ENCODE peak calls at places on chromosomes 12 and 14, in nine cellular contexts. Z is RWPE1; Y is HEK293T; H is uterus; A is effector memory CD8-positive, alpha-beta T cell; O is T47D; K is GM20000; G is frontal cortex; X is foreskin fibroblast. I is an unnamed sample.

GRCh38 chr12:54294152-54294913 is 6.5 kb downstream of the NFE2 start:
- DNase-seq in Z (peak), Y (peak), H (peak), A (peak), O (peak), K (peak), G (peak), X (peak), I (no peak)

GRCh38 chr12:130827432-130827831 is 11.6 kb downstream of the STX2 start:
- DNase-seq in Z (no peak), Y (no peak), H (no peak), A (no peak), O (no peak), K (no peak), G (no peak), X (no peak), I (no peak)

GRCh38 chr12:74598819-74599218 is 61.2 kb downstream of the ATXN7L3B start:
- DNase-seq in Z (no peak), Y (no peak), H (no peak), A (no peak), O (no peak), K (no peak), G (no peak), X (no peak), I (peak)

GRCh38 chr12:131385313-131386166 is 325.4 kb upstream of the SFSWAP start:
- DNase-seq in Z (no peak), Y (no peak), H (no peak), A (no peak), O (no peak), K (no peak), G (no peak), X (no peak), I (no peak)

GRCh38 chr14:55537782-55538181 is 42.2 kb upstream of the KTN1 start:
- DNase-seq in Z (no peak), Y (no peak), H (no peak), A (no peak), O (no peak), K (peak), G (no peak), X (no peak), I (no peak)

GRCh38 chr14:71498151-71498734 is 434.0 kb upstream of the RGS6 start:
- DNase-seq in Z (no peak), Y (no peak), H (no peak), A (no peak), O (no peak), K (no peak), G (no peak), X (peak), I (no peak)

GRCh38 chr12:109728921-109729836 is 15.6 kb downstream of the FAM222A start:
- DNase-seq in Z (no peak), Y (no peak), H (no peak), A (no peak), O (no peak), K (no peak), G (no peak), X (peak), I (no peak)

GRCh38 chr12:116958402-116959197 is 47.9 kb downstream of the FBXW8 start:
- DNase-seq in Z (no peak), Y (peak), H (no peak), A (no peak), O (no peak), K (no peak), G (no peak), X (peak), I (no peak)

GRCh38 chr12:72390146-72390545 is 118.0 kb downstream of the TRHDE start:
- DNase-seq in Z (no peak), Y (no peak), H (no peak), A (no peak), O (no peak), K (no peak), G (no peak), X (peak), I (no peak)

GRCh38 chr14:38199076-38199475 is 8.6 kb upstream of the SSTR1 start:
- DNase-seq in Z (no peak), Y (no peak), H (no peak), A (no peak), O (no peak), K (no peak), G (no peak), X (no peak), I (no peak)

GRCh38 chr12:61220337-61220736 is 1039.9 kb upstream of the USP15 start:
- DNase-seq in Z (peak), Y (no peak), H (no peak), A (no peak), O (no peak), K (no peak), G (no peak), X (peak), I (peak)

GRCh38 chr12:47909839-47910465 is 5.2 kb upstream of the VDR start:
- DNase-seq in Z (no peak), Y (no peak), H (no peak), A (no peak), O (no peak), K (no peak), G (no peak), X (no peak), I (no peak)

GRCh38 chr14:103109789-103110415 is 13.4 kb upstream of the TNFAIP2 start:
- DNase-seq in Z (no peak), Y (no peak), H (peak), A (no peak), O (no peak), K (no peak), G (no peak), X (peak), I (no peak)

GRCh38 chr14:44988694-44989093 is 26.7 kb downstream of the TOGARAM1 start:
- DNase-seq in Z (no peak), Y (no peak), H (peak), A (no peak), O (no peak), K (no peak), G (no peak), X (no peak), I (no peak)

GRCh38 chr14:74979442-74980397 is 23.0 kb upstream of the EIF2B2 start:
- DNase-seq in Z (no peak), Y (peak), H (no peak), A (no peak), O (no peak), K (no peak), G (no peak), X (peak), I (peak)

GRCh38 chr12:26659930-26660329 is 173.1 kb downstream of the ITPR2 start:
- DNase-seq in Z (no peak), Y (no peak), H (no peak), A (no peak), O (no peak), K (no peak), G (no peak), X (no peak), I (no peak)

GRCh38 chr12:40692617-40693502 is 621 bp downstream of the CNTN1 start:
- DNase-seq in Z (peak), Y (peak), H (peak), A (no peak), O (no peak), K (no peak), G (peak), X (peak), I (peak)

GRCh38 chr14:80536456-80536855 is 325.2 kb upstream of the DIO2 start:
- DNase-seq in Z (no peak), Y (peak), H (no peak), A (no peak), O (no peak), K (no peak), G (no peak), X (no peak), I (peak)

GRCh38 chr14:98847520-98848468 is 424.2 kb downstream of the BCL11B start:
- DNase-seq in Z (no peak), Y (no peak), H (no peak), A (no peak), O (no peak), K (no peak), G (no peak), X (no peak), I (no peak)

GRCh38 chr14:95521001-95521400 is 4.6 kb upstream of the SYNE3 start:
- DNase-seq in Z (no peak), Y (no peak), H (no peak), A (no peak), O (no peak), K (no peak), G (no peak), X (no peak), I (no peak)

GRCh38 chr12:122726056-122726558 is 4.5 kb downstream of the HCAR1 start:
- DNase-seq in Z (peak), Y (no peak), H (no peak), A (no peak), O (peak), K (no peak), G (no peak), X (no peak), I (peak)

GRCh38 chr14:101506211-101506920 is 54.9 kb upstream of the DIO3 start:
- DNase-seq in Z (no peak), Y (no peak), H (peak), A (no peak), O (no peak), K (no peak), G (no peak), X (peak), I (no peak)

GRCh38 chr14:54120260-54120659 is 163.6 kb upstream of the BMP4 start:
- DNase-seq in Z (no peak), Y (no peak), H (no peak), A (no peak), O (no peak), K (no peak), G (no peak), X (no peak), I (no peak)

I was measured in foreskin keratinocyte.